ENCODE peak calls at places on chromosomes 3 and 15, in six cellular contexts. I, X, J, O, L and A are unnamed samples.

GRCh38 chr3:111917300-111917699 is 58.2 kb downstream of the PHLDB2 start:
- DNase-seq in X (no peak), O (no peak), I (no peak), J (no peak), L (peak), A (peak)

GRCh38 chr15:57003418-57003817 is 85.0 kb downstream of the TCF12 start:
- DNase-seq in J (no peak), O (no peak), X (no peak), L (peak), I (no peak), A (peak)

GRCh38 chr3:46998121-46998851 is 18.8 kb downstream of the NBEAL2 start:
- DNase-seq in O (no peak), X (peak), J (peak), L (peak), I (peak), A (peak)

GRCh38 chr15:68319997-68320396 is 42.5 kb downstream of the FEM1B start:
- DNase-seq in L (no peak), J (no peak), X (peak), O (no peak), I (no peak), A (no peak)

GRCh38 chr15:101526021-101526420 is 36.5 kb upstream of the PCSK6 start:
- DNase-seq in I (no peak), O (no peak), L (no peak), X (no peak), J (no peak), A (no peak)

GRCh38 chr3:121786485-121786884 is 36.9 kb upstream of the GOLGB1 start:
- DNase-seq in O (no peak), X (no peak), I (no peak), L (peak), J (no peak), A (peak)

GRCh38 chr3:67957268-67957667 is 302.9 kb upstream of the SUCLG2 start:
- DNase-seq in X (no peak), O (no peak), I (no peak), L (no peak), J (no peak), A (no peak)

GRCh38 chr3:34247401-34247800 is 449.0 kb downstream of the PDCD6IP start:
- DNase-seq in I (no peak), X (no peak), J (no peak), O (no peak), L (no peak), A (no peak)

GRCh38 chr3:133301194-133301593 is 98.7 kb upstream of the BFSP2 start:
- DNase-seq in I (no peak), L (peak), X (no peak), O (no peak), J (no peak), A (peak)

GRCh38 chr3:81425198-81425868 is 336.1 kb downstream of the GBE1 start:
- DNase-seq in I (no peak), X (no peak), L (peak), O (no peak), J (no peak), A (peak)

GRCh38 chr3:37255990-37256308 is 81.6 kb upstream of the LRRFIP2 start:
- DNase-seq in J (no peak), X (no peak), L (no peak), O (no peak), I (no peak), A (peak)

GRCh38 chr15:82613764-82614163 is 33.4 kb downstream of the CPEB1 start:
- DNase-seq in J (no peak), I (no peak), O (no peak), L (no peak), X (no peak), A (no peak)